ENCODE peak calls at places on chromosomes 7 and 10, in six cellular contexts. One of them, this sample, is unnamed.

GRCh38 chr7:129143724-129144094 is 798 bp upstream of the TSPAN33 start:
- DNase-seq in pancreas: no peak
- DNase-seq in CD8-positive, alpha-beta T cell: no peak
- DNase-seq in astrocyte of the spinal cord: no peak
- DNase-seq in neural crest cell: no peak
- DNase-seq in H9: no peak
- DNase-seq in this sample: no peak

GRCh38 chr10:87685832-87686589 is 26.3 kb downstream of the PAPSS2 start:
- DNase-seq in pancreas: no peak
- DNase-seq in astrocyte of the spinal cord: no peak
- DNase-seq in CD8-positive, alpha-beta T cell: no peak
- DNase-seq in neural crest cell: no peak
- DNase-seq in H9: no peak
- DNase-seq in this sample: no peak

GRCh38 chr7:12519682-12520009 is 50.9 kb upstream of the SCIN start:
- DNase-seq in CD8-positive, alpha-beta T cell: no peak
- DNase-seq in pancreas: no peak
- DNase-seq in neural crest cell: no peak
- DNase-seq in astrocyte of the spinal cord: no peak
- DNase-seq in H9: no peak
- DNase-seq in this sample: no peak

GRCh38 chr7:77339726-77340125 is 76.4 kb downstream of the GSAP start:
- DNase-seq in neural crest cell: no peak
- DNase-seq in astrocyte of the spinal cord: no peak
- DNase-seq in CD8-positive, alpha-beta T cell: no peak
- DNase-seq in pancreas: no peak
- DNase-seq in H9: no peak
- DNase-seq in this sample: no peak

GRCh38 chr7:106252568-106252967 is 32.2 kb downstream of the NAMPT start:
- DNase-seq in CD8-positive, alpha-beta T cell: no peak
- DNase-seq in pancreas: no peak
- DNase-seq in H9: no peak
- DNase-seq in astrocyte of the spinal cord: no peak
- DNase-seq in neural crest cell: no peak
- DNase-seq in this sample: no peak

GRCh38 chr10:23345861-23346260 is 1.3 kb upstream of the C10orf67 start:
- DNase-seq in H9: no peak
- DNase-seq in astrocyte of the spinal cord: peak
- DNase-seq in CD8-positive, alpha-beta T cell: no peak
- DNase-seq in neural crest cell: no peak
- DNase-seq in pancreas: no peak
- DNase-seq in this sample: no peak

GRCh38 chr10:133381041-133381440 is 2.0 kb downstream of the PAOX start:
- DNase-seq in pancreas: peak
- DNase-seq in astrocyte of the spinal cord: no peak
- DNase-seq in H9: no peak
- DNase-seq in CD8-positive, alpha-beta T cell: no peak
- DNase-seq in neural crest cell: no peak
- DNase-seq in this sample: no peak

GRCh38 chr10:15719062-15719898 is 442 bp downstream of the ITGA8 start:
- DNase-seq in CD8-positive, alpha-beta T cell: no peak
- DNase-seq in H9: peak
- DNase-seq in astrocyte of the spinal cord: peak
- DNase-seq in neural crest cell: peak
- DNase-seq in pancreas: no peak
- DNase-seq in this sample: no peak

GRCh38 chr7:22061781-22062180 is 116.1 kb upstream of the CDCA7L start:
- DNase-seq in astrocyte of the spinal cord: no peak
- DNase-seq in neural crest cell: no peak
- DNase-seq in CD8-positive, alpha-beta T cell: no peak
- DNase-seq in pancreas: no peak
- DNase-seq in H9: no peak
- DNase-seq in this sample: no peak

GRCh38 chr7:123738808-123739207 is 10.0 kb downstream of the WASL start:
- DNase-seq in neural crest cell: no peak
- DNase-seq in CD8-positive, alpha-beta T cell: no peak
- DNase-seq in pancreas: no peak
- DNase-seq in H9: no peak
- DNase-seq in astrocyte of the spinal cord: no peak
- DNase-seq in this sample: no peak

GRCh38 chr10:117762819-117763172 is 220.2 kb downstream of the EMX2 start:
- DNase-seq in neural crest cell: no peak
- DNase-seq in H9: no peak
- DNase-seq in CD8-positive, alpha-beta T cell: no peak
- DNase-seq in pancreas: no peak
- DNase-seq in astrocyte of the spinal cord: no peak
- DNase-seq in this sample: no peak

GRCh38 chr10:17744395-17744841 is 7.6 kb upstream of the TMEM236 start:
- DNase-seq in H9: no peak
- DNase-seq in neural crest cell: no peak
- DNase-seq in astrocyte of the spinal cord: no peak
- DNase-seq in pancreas: no peak
- DNase-seq in CD8-positive, alpha-beta T cell: no peak
- DNase-seq in this sample: no peak

GRCh38 chr10:48209246-48209645 is 65.2 kb downstream of the FRMPD2 start:
- DNase-seq in astrocyte of the spinal cord: peak
- DNase-seq in neural crest cell: no peak
- DNase-seq in H9: no peak
- DNase-seq in pancreas: no peak
- DNase-seq in CD8-positive, alpha-beta T cell: no peak
- DNase-seq in this sample: no peak

GRCh38 chr10:32893431-32893830 is 64.6 kb downstream of the ITGB1 start:
- DNase-seq in astrocyte of the spinal cord: no peak
- DNase-seq in pancreas: no peak
- DNase-seq in CD8-positive, alpha-beta T cell: no peak
- DNase-seq in H9: peak
- DNase-seq in neural crest cell: no peak
- DNase-seq in this sample: no peak

GRCh38 chr7:127816354-127817190 is 164.6 kb downstream of the SND1 start:
- DNase-seq in pancreas: no peak
- DNase-seq in H9: no peak
- DNase-seq in astrocyte of the spinal cord: no peak
- DNase-seq in CD8-positive, alpha-beta T cell: no peak
- DNase-seq in neural crest cell: no peak
- DNase-seq in this sample: no peak

GRCh38 chr7:50707607-50708006 is 75.1 kb downstream of the GRB10 start:
- DNase-seq in pancreas: no peak
- DNase-seq in CD8-positive, alpha-beta T cell: no peak
- DNase-seq in H9: no peak
- DNase-seq in astrocyte of the spinal cord: no peak
- DNase-seq in neural crest cell: no peak
- DNase-seq in this sample: no peak

GRCh38 chr10:42980553-42981357 is 96.1 kb upstream of the RET start:
- DNase-seq in CD8-positive, alpha-beta T cell: no peak
- DNase-seq in pancreas: no peak
- DNase-seq in H9: peak
- DNase-seq in astrocyte of the spinal cord: no peak
- DNase-seq in neural crest cell: no peak
- DNase-seq in this sample: no peak

GRCh38 chr7:16916111-16916639 is 34.4 kb upstream of the AGR3 start:
- DNase-seq in CD8-positive, alpha-beta T cell: no peak
- DNase-seq in astrocyte of the spinal cord: peak
- DNase-seq in pancreas: no peak
- DNase-seq in H9: no peak
- DNase-seq in neural crest cell: no peak
- DNase-seq in this sample: no peak

GRCh38 chr10:43749940-43750552 is 101.4 kb upstream of the ZNF32 start:
- DNase-seq in pancreas: no peak
- DNase-seq in neural crest cell: no peak
- DNase-seq in astrocyte of the spinal cord: no peak
- DNase-seq in H9: no peak
- DNase-seq in CD8-positive, alpha-beta T cell: no peak
- DNase-seq in this sample: no peak

GRCh38 chr7:115642194-115642593 is 388.4 kb downstream of the TFEC start:
- DNase-seq in H9: no peak
- DNase-seq in pancreas: no peak
- DNase-seq in astrocyte of the spinal cord: no peak
- DNase-seq in neural crest cell: no peak
- DNase-seq in CD8-positive, alpha-beta T cell: no peak
- DNase-seq in this sample: no peak

GRCh38 chr7:31747553-31747952 is 60.5 kb downstream of the PPP1R17 start:
- DNase-seq in pancreas: no peak
- DNase-seq in H9: no peak
- DNase-seq in astrocyte of the spinal cord: no peak
- DNase-seq in CD8-positive, alpha-beta T cell: no peak
- DNase-seq in neural crest cell: no peak
- DNase-seq in this sample: no peak

GRCh38 chr10:24008164-24009066 is 200.5 kb upstream of the KIAA1217 start:
- DNase-seq in pancreas: no peak
- DNase-seq in CD8-positive, alpha-beta T cell: no peak
- DNase-seq in astrocyte of the spinal cord: peak
- DNase-seq in H9: no peak
- DNase-seq in neural crest cell: no peak
- DNase-seq in this sample: no peak

GRCh38 chr10:3783721-3784432 is 1.1 kb downstream of the KLF6 start:
- DNase-seq in pancreas: peak
- DNase-seq in astrocyte of the spinal cord: peak
- DNase-seq in H9: peak
- DNase-seq in neural crest cell: no peak
- DNase-seq in CD8-positive, alpha-beta T cell: no peak
- DNase-seq in this sample: no peak

GRCh38 chr10:110764378-110764777 is 107.3 kb upstream of the PDCD4 start:
- DNase-seq in pancreas: no peak
- DNase-seq in astrocyte of the spinal cord: no peak
- DNase-seq in neural crest cell: no peak
- DNase-seq in CD8-positive, alpha-beta T cell: no peak
- DNase-seq in H9: no peak
- DNase-seq in this sample: no peak

GRCh38 chr10:86359111-86359510 is 7.5 kb downstream of the GRID1 start:
- DNase-seq in pancreas: no peak
- DNase-seq in CD8-positive, alpha-beta T cell: no peak
- DNase-seq in astrocyte of the spinal cord: no peak
- DNase-seq in neural crest cell: no peak
- DNase-seq in H9: no peak
- DNase-seq in this sample: no peak

GRCh38 chr10:47361293-47361692 is 13.1 kb downstream of the RBP3 start:
- DNase-seq in H9: peak
- DNase-seq in astrocyte of the spinal cord: peak
- DNase-seq in pancreas: no peak
- DNase-seq in CD8-positive, alpha-beta T cell: no peak
- DNase-seq in neural crest cell: peak
- DNase-seq in this sample: no peak

GRCh38 chr7:128284102-128284501 is 43.0 kb downstream of the LEP start:
- DNase-seq in astrocyte of the spinal cord: no peak
- DNase-seq in pancreas: no peak
- DNase-seq in neural crest cell: no peak
- DNase-seq in H9: no peak
- DNase-seq in CD8-positive, alpha-beta T cell: no peak
- DNase-seq in this sample: no peak

GRCh38 chr10:132162021-132162531 is 24.7 kb upstream of the DPYSL4 start:
- DNase-seq in astrocyte of the spinal cord: no peak
- DNase-seq in neural crest cell: no peak
- DNase-seq in H9: no peak
- DNase-seq in pancreas: no peak
- DNase-seq in CD8-positive, alpha-beta T cell: no peak
- DNase-seq in this sample: no peak

GRCh38 chr10:77890097-77890496 is 36.5 kb downstream of the DLG5 start:
- DNase-seq in neural crest cell: no peak
- DNase-seq in astrocyte of the spinal cord: no peak
- DNase-seq in H9: peak
- DNase-seq in CD8-positive, alpha-beta T cell: no peak
- DNase-seq in pancreas: no peak
- DNase-seq in this sample: no peak

GRCh38 chr7:151031011-151031410 is 2.8 kb downstream of the ABCB8 start:
- DNase-seq in H9: no peak
- DNase-seq in CD8-positive, alpha-beta T cell: no peak
- DNase-seq in astrocyte of the spinal cord: no peak
- DNase-seq in pancreas: no peak
- DNase-seq in neural crest cell: no peak
- DNase-seq in this sample: no peak

GRCh38 chr7:151024435-151025056 is at the start of gene ATG9B:
- DNase-seq in astrocyte of the spinal cord: no peak
- DNase-seq in H9: no peak
- DNase-seq in pancreas: no peak
- DNase-seq in neural crest cell: no peak
- DNase-seq in CD8-positive, alpha-beta T cell: no peak
- DNase-seq in this sample: no peak

GRCh38 chr7:151028948-151029501 is 775 bp downstream of the ABCB8 start:
- DNase-seq in pancreas: no peak
- DNase-seq in CD8-positive, alpha-beta T cell: no peak
- DNase-seq in H9: no peak
- DNase-seq in astrocyte of the spinal cord: no peak
- DNase-seq in neural crest cell: no peak
- DNase-seq in this sample: no peak

GRCh38 chr7:151025924-151026671 is 1.8 kb upstream of the ATG9B start:
- DNase-seq in neural crest cell: no peak
- DNase-seq in H9: no peak
- DNase-seq in pancreas: no peak
- DNase-seq in CD8-positive, alpha-beta T cell: no peak
- DNase-seq in astrocyte of the spinal cord: peak
- DNase-seq in this sample: no peak

GRCh38 chr7:151028131-151028947 is at the start of gene ABCB8:
- DNase-seq in astrocyte of the spinal cord: peak
- DNase-seq in pancreas: peak
- DNase-seq in neural crest cell: peak
- DNase-seq in H9: peak
- DNase-seq in CD8-positive, alpha-beta T cell: peak
- DNase-seq in this sample: peak
- TF ChIP-seq CTCF in astrocyte of the spinal cord: peak
- TF ChIP-seq CTCF in pancreas: peak
- TF ChIP-seq CTCF in neural crest cell: peak
- TF ChIP-seq CTCF in H9: peak
- TF ChIP-seq CTCF in CD8-positive, alpha-beta T cell: peak
- TF ChIP-seq CTCF in this sample: no peak

GRCh38 chr10:4839353-4839752 is 13.3 kb downstream of the AKR1E2 start:
- DNase-seq in astrocyte of the spinal cord: no peak
- DNase-seq in CD8-positive, alpha-beta T cell: no peak
- DNase-seq in neural crest cell: no peak
- DNase-seq in pancreas: no peak
- DNase-seq in H9: no peak
- DNase-seq in this sample: no peak
- TF ChIP-seq CTCF in astrocyte of the spinal cord: no peak
- TF ChIP-seq CTCF in CD8-positive, alpha-beta T cell: no peak
- TF ChIP-seq CTCF in neural crest cell: no peak
- TF ChIP-seq CTCF in pancreas: no peak
- TF ChIP-seq CTCF in H9: no peak
- TF ChIP-seq CTCF in this sample: no peak

GRCh38 chr7:91876391-91877133 is 3.9 kb downstream of the MTERF1 start:
- DNase-seq in pancreas: no peak
- DNase-seq in CD8-positive, alpha-beta T cell: no peak
- DNase-seq in astrocyte of the spinal cord: no peak
- DNase-seq in H9: no peak
- DNase-seq in neural crest cell: no peak
- DNase-seq in this sample: no peak
- TF ChIP-seq CTCF in pancreas: no peak
- TF ChIP-seq CTCF in CD8-positive, alpha-beta T cell: no peak
- TF ChIP-seq CTCF in astrocyte of the spinal cord: peak
- TF ChIP-seq CTCF in H9: peak
- TF ChIP-seq CTCF in neural crest cell: peak
- TF ChIP-seq CTCF in this sample: no peak

DNA sequence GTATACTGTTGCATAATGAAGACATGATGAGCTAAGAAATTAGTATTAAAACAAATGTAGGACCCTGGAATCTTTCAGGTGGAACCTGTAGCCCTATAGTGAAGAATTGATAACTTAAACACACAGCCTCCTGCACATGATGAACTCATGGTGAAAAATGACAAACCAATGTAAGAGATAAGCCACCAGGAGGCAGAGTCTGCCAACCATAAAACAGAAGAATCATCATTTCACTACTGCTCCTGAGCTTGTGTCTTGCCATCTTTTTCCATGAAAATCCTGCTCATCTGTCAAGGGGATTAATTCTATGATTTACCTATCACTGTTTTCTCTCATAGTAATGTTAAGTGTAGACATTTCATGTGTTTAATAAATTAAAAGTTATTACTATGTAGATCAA is 363.9 kb downstream of the MALRD1 start:
- DNase-seq in H9: no peak
- DNase-seq in astrocyte of the spinal cord: peak
- DNase-seq in neural crest cell: no peak
- DNase-seq in CD8-positive, alpha-beta T cell: no peak
- DNase-seq in pancreas: no peak
- DNase-seq in this sample: no peak
- TF ChIP-seq CTCF in H9: peak
- TF ChIP-seq CTCF in astrocyte of the spinal cord: peak
- TF ChIP-seq CTCF in neural crest cell: peak
- TF ChIP-seq CTCF in CD8-positive, alpha-beta T cell: no peak
- TF ChIP-seq CTCF in pancreas: no peak
- TF ChIP-seq CTCF in this sample: peak

This sample was measured in mesothelial cell of epicardium.